ENCODE peak calls at places on chromosomes 2 and 18, in six cellular contexts. One of them, this sample, is unnamed.
A peak's percentile ranks its signal among the peaks of the same experiment; 100 is the strongest.

GRCh38 chr18:61703508-61703907 is 189.3 kb downstream of the RNF152 start:
- DNase-seq in A549: no peak
- DNase-seq in omental fat pad: no peak
- DNase-seq in astrocyte of the spinal cord: peak; percentile 74
- DNase-seq in HepG2: no peak
- DNase-seq in heart right ventricle: no peak
- DNase-seq in this sample: peak; percentile 33

GRCh38 chr2:85772841-85773491 is 19.2 kb downstream of the ATOH8 start:
- DNase-seq in A549: no peak
- DNase-seq in omental fat pad: no peak
- DNase-seq in astrocyte of the spinal cord: no peak
- DNase-seq in HepG2: no peak
- DNase-seq in heart right ventricle: peak; percentile 46
- DNase-seq in this sample: no peak

GRCh38 chr18:23784811-23785245 is 95.6 kb downstream of the LAMA3 start:
- DNase-seq in A549: no peak
- DNase-seq in omental fat pad: no peak
- DNase-seq in astrocyte of the spinal cord: peak; percentile 82
- DNase-seq in HepG2: no peak
- DNase-seq in heart right ventricle: no peak
- DNase-seq in this sample: peak; percentile 95

GRCh38 chr2:181264016-181264415 is 193.2 kb upstream of the ITGA4 start:
- DNase-seq in A549: no peak
- DNase-seq in omental fat pad: no peak
- DNase-seq in astrocyte of the spinal cord: peak; percentile 3
- DNase-seq in HepG2: no peak
- DNase-seq in heart right ventricle: no peak
- DNase-seq in this sample: no peak

GRCh38 chr2:216144857-216145256 is 35.7 kb downstream of the XRCC5 start:
- DNase-seq in A549: no peak
- DNase-seq in omental fat pad: no peak
- DNase-seq in astrocyte of the spinal cord: no peak
- DNase-seq in HepG2: no peak
- DNase-seq in heart right ventricle: no peak
- DNase-seq in this sample: no peak

GRCh38 chr18:25126751-25127150 is 225.2 kb downstream of the ZNF521 start:
- DNase-seq in A549: no peak
- DNase-seq in omental fat pad: no peak
- DNase-seq in astrocyte of the spinal cord: no peak
- DNase-seq in HepG2: no peak
- DNase-seq in heart right ventricle: no peak
- DNase-seq in this sample: no peak

GRCh38 chr2:202541137-202541536 is 93.6 kb upstream of the FAM117B start:
- DNase-seq in A549: no peak
- DNase-seq in omental fat pad: no peak
- DNase-seq in astrocyte of the spinal cord: no peak
- DNase-seq in HepG2: no peak
- DNase-seq in heart right ventricle: no peak
- DNase-seq in this sample: no peak

GRCh38 chr2:47568164-47568861 is 165.4 kb downstream of the MSH2 start:
- DNase-seq in A549: no peak
- DNase-seq in omental fat pad: no peak
- DNase-seq in astrocyte of the spinal cord: no peak
- DNase-seq in HepG2: no peak
- DNase-seq in heart right ventricle: no peak
- DNase-seq in this sample: no peak

GRCh38 chr2:181546086-181546485 is 88.9 kb downstream of the ITGA4 start:
- DNase-seq in A549: no peak
- DNase-seq in omental fat pad: no peak
- DNase-seq in astrocyte of the spinal cord: peak; percentile 36
- DNase-seq in HepG2: no peak
- DNase-seq in heart right ventricle: no peak
- DNase-seq in this sample: peak; percentile 29

GRCh38 chr2:85873679-85874078 is 15.1 kb downstream of the ST3GAL5 start:
- DNase-seq in A549: no peak
- DNase-seq in omental fat pad: no peak
- DNase-seq in astrocyte of the spinal cord: no peak
- DNase-seq in HepG2: no peak
- DNase-seq in heart right ventricle: no peak
- DNase-seq in this sample: no peak

DNA sequence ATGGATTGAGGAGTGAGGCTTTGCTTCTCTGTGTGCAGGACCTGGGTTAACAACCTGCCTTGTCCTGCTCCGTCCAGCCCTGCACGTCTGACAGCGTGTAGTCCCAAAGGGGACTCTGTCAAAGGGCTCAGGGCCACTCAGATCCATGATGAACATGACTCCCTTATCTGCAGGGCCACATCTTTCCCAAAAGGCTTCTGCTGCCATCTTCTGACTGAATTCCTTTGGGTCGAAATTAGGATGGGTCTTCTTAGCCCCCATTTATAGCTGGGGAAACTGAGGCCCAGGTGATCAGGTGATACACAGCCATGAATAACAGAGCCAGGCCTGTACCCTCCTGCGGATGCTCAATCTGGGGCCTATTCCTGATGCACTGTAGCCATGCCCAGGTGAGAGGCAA is 109.2 kb downstream of the CELF4 start:
- DNase-seq in A549: no peak
- DNase-seq in omental fat pad: no peak
- DNase-seq in astrocyte of the spinal cord: no peak
- DNase-seq in HepG2: no peak
- DNase-seq in heart right ventricle: no peak
- DNase-seq in this sample: no peak
- TF ChIP-seq CTCF in A549: no peak
- TF ChIP-seq CTCF in omental fat pad: no peak
- TF ChIP-seq CTCF in astrocyte of the spinal cord: no peak
- TF ChIP-seq CTCF in HepG2: no peak
- TF ChIP-seq CTCF in heart right ventricle: no peak
- TF ChIP-seq CTCF in this sample: no peak

DNA sequence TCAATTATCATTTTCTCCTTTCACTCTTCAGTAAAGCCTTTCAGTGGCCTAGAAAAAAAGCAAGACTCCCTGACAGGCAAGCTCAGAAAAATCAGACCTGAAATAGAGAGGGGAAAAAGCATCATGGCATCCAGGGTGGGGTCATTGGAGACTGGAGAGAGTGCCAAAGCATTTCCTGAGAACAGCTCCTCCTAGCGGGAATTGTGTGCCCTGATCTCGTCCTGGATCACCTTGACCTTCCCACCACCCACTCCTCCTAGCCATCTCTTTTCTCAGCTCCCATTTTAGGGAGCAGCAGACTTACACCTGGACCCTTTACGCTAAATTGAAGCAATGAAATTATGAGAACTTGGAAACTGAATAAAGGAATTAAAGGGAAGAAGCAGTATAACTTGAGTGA is 176.6 kb downstream of the VWC2L start:
- DNase-seq in A549: peak; percentile 25
- DNase-seq in omental fat pad: no peak
- DNase-seq in astrocyte of the spinal cord: no peak
- DNase-seq in HepG2: peak; percentile 9
- DNase-seq in heart right ventricle: no peak
- DNase-seq in this sample: peak; percentile 22
- TF ChIP-seq CTCF in A549: peak; percentile 14
- TF ChIP-seq CTCF in omental fat pad: no peak
- TF ChIP-seq CTCF in astrocyte of the spinal cord: peak; percentile 12
- TF ChIP-seq CTCF in HepG2: peak; percentile 43
- TF ChIP-seq CTCF in heart right ventricle: no peak
- TF ChIP-seq CTCF in this sample: peak; percentile 38

GRCh38 chr2:10704034-10704594 is 14.3 kb upstream of the NOL10 start:
- DNase-seq in A549: no peak
- DNase-seq in omental fat pad: no peak
- DNase-seq in astrocyte of the spinal cord: no peak
- DNase-seq in HepG2: no peak
- DNase-seq in heart right ventricle: no peak
- DNase-seq in this sample: no peak

GRCh38 chr2:10707831-10708230 is 13.6 kb upstream of the ATP6V1C2 start:
- DNase-seq in A549: no peak
- DNase-seq in omental fat pad: no peak
- DNase-seq in astrocyte of the spinal cord: no peak
- DNase-seq in HepG2: no peak
- DNase-seq in heart right ventricle: no peak
- DNase-seq in this sample: no peak

GRCh38 chr2:10706033-10706432 is 15.4 kb upstream of the ATP6V1C2 start:
- DNase-seq in A549: no peak
- DNase-seq in omental fat pad: no peak
- DNase-seq in astrocyte of the spinal cord: no peak
- DNase-seq in HepG2: no peak
- DNase-seq in heart right ventricle: no peak
- DNase-seq in this sample: no peak

GRCh38 chr2:10712186-10712809 is 9.1 kb upstream of the ATP6V1C2 start:
- DNase-seq in A549: no peak
- DNase-seq in omental fat pad: no peak
- DNase-seq in astrocyte of the spinal cord: no peak
- DNase-seq in HepG2: no peak
- DNase-seq in heart right ventricle: no peak
- DNase-seq in this sample: no peak

DNA sequence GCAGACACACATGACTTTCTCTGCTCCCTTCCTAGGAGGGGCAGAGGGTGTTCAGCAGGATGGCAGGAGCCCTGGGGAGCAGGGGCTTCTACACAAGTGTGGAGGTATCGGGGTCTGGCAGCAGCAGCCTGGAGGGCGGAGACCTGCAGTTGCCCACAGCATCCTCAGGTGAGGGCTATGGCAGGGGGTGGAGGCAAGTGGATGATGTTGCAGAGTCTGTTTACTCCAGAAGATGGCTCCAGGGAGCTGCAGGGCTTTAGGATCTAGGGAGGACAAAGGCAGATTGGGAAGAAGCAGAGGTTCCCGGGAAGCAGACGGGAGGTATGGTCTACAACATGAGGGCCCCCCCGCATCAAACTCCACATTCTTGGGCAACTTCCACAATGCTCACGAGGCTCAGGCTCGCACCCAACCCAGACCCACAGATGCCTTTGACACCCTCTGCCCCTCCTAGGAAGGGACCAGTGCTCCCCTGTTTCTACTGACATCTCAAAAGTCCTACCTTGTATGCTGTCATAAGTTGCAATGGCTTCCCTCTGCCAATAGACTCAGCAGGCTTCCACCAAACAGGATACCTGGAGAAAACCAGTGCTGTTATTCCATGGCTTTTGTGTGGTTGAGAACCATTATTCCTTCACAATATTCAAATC is 12.0 kb upstream of the ATP6V1C2 start:
- DNase-seq in A549: peak; percentile 60
- DNase-seq in omental fat pad: no peak
- DNase-seq in astrocyte of the spinal cord: no peak
- DNase-seq in HepG2: peak; percentile 51
- DNase-seq in heart right ventricle: no peak
- DNase-seq in this sample: peak; percentile 72
- TF ChIP-seq CTCF in A549: peak; percentile 55
- TF ChIP-seq CTCF in omental fat pad: no peak
- TF ChIP-seq CTCF in astrocyte of the spinal cord: peak; percentile 51
- TF ChIP-seq CTCF in HepG2: peak; percentile 74
- TF ChIP-seq CTCF in heart right ventricle: peak; percentile 26
- TF ChIP-seq CTCF in this sample: peak; percentile 82

GRCh38 chr2:100018312-100018711 is 124.1 kb downstream of the AFF3 start:
- DNase-seq in A549: no peak
- DNase-seq in omental fat pad: no peak
- DNase-seq in astrocyte of the spinal cord: no peak
- DNase-seq in HepG2: no peak
- DNase-seq in heart right ventricle: no peak
- DNase-seq in this sample: no peak

GRCh38 chr2:100019499-100019898 is 122.9 kb downstream of the AFF3 start:
- DNase-seq in A549: no peak
- DNase-seq in omental fat pad: no peak
- DNase-seq in astrocyte of the spinal cord: no peak
- DNase-seq in HepG2: no peak
- DNase-seq in heart right ventricle: no peak
- DNase-seq in this sample: no peak

GRCh38 chr2:100016756-100017155 is 125.6 kb downstream of the AFF3 start:
- DNase-seq in A549: no peak
- DNase-seq in omental fat pad: no peak
- DNase-seq in astrocyte of the spinal cord: no peak
- DNase-seq in HepG2: no peak
- DNase-seq in heart right ventricle: no peak
- DNase-seq in this sample: no peak

GRCh38 chr2:100017633-100018032 is 124.8 kb downstream of the AFF3 start:
- DNase-seq in A549: no peak
- DNase-seq in omental fat pad: no peak
- DNase-seq in astrocyte of the spinal cord: peak; percentile 46
- DNase-seq in HepG2: no peak
- DNase-seq in heart right ventricle: no peak
- DNase-seq in this sample: no peak

DNA sequence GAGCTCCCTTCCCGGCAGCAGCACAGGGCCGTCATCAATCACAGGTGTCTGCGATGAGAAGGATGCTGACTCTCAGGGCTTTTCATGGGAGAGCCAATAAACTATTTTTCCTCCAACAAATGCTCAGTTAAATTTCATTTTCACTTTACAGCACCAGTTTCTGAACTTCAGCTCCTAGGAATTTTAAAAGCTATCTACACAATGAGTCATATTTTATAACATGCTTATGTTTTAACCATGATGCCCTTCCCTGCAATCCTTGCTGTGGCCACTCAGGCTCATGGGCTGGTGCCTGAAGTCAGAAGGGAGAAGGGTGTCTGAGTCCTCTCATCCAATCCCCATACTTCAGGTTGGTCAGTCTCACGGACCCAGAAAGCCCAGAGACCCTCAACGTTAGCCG is 123.6 kb downstream of the AFF3 start:
- DNase-seq in A549: no peak
- DNase-seq in omental fat pad: no peak
- DNase-seq in astrocyte of the spinal cord: peak; percentile 68
- DNase-seq in HepG2: no peak
- DNase-seq in heart right ventricle: no peak
- DNase-seq in this sample: no peak
- TF ChIP-seq CTCF in A549: no peak
- TF ChIP-seq CTCF in omental fat pad: no peak
- TF ChIP-seq CTCF in astrocyte of the spinal cord: no peak
- TF ChIP-seq CTCF in HepG2: no peak
- TF ChIP-seq CTCF in heart right ventricle: no peak
- TF ChIP-seq CTCF in this sample: no peak

GRCh38 chr18:12422936-12423335 is 15.2 kb downstream of the PRELID3A start:
- DNase-seq in A549: peak; percentile 63
- DNase-seq in omental fat pad: no peak
- DNase-seq in astrocyte of the spinal cord: no peak
- DNase-seq in HepG2: peak; percentile 35
- DNase-seq in heart right ventricle: no peak
- DNase-seq in this sample: no peak
- TF ChIP-seq CTCF in A549: no peak
- TF ChIP-seq CTCF in omental fat pad: no peak
- TF ChIP-seq CTCF in astrocyte of the spinal cord: peak; percentile 4
- TF ChIP-seq CTCF in HepG2: peak; percentile 46
- TF ChIP-seq CTCF in heart right ventricle: no peak
- TF ChIP-seq CTCF in this sample: peak; percentile 19